ENCODE peak calls at places on chromosomes 1 and 21, in five cellular contexts. L, G, Q, Z and O are unnamed samples.

GRCh38 chr1:121483961-121484424 is 299.2 kb downstream of the SRGAP2C start:
- DNase-seq in L (no peak), G (peak; percentile 88), Q (peak; percentile 71), Z (no peak), O (no peak)

GRCh38 chr1:176338897-176339296 is 124.1 kb upstream of the PAPPA2 start:
- DNase-seq in L (no peak), G (no peak), Q (no peak), Z (no peak), O (no peak)

GRCh38 chr1:160676869-160677597 is 30.2 kb upstream of the SLAMF1 start:
- DNase-seq in L (no peak), G (no peak), Q (no peak), Z (no peak), O (no peak)

GRCh38 chr1:28966617-28967016 is 52.2 kb downstream of the EPB41 start:
- DNase-seq in L (no peak), G (no peak), Q (no peak), Z (no peak), O (no peak)

GRCh38 chr1:21696931-21697330 is 27.8 kb upstream of the RAP1GAP start:
- DNase-seq in L (no peak), G (peak; percentile 85), Q (no peak), Z (no peak), O (no peak)

GRCh38 chr1:23290811-23291565 is 53.1 kb downstream of the HNRNPR start:
- DNase-seq in L (no peak), G (no peak), Q (no peak), Z (no peak), O (no peak)

GRCh38 chr21:29371464-29371863 is 72.7 kb downstream of the BACH1 start:
- DNase-seq in L (no peak), G (no peak), Q (no peak), Z (no peak), O (no peak)

GRCh38 chr1:77756052-77756754 is 3.4 kb downstream of the USP33 start:
- DNase-seq in L (no peak), G (no peak), Q (no peak), Z (peak; percentile 56), O (no peak)

GRCh38 chr1:151846062-151846568 is 6.5 kb upstream of the C2CD4D start:
- DNase-seq in L (peak; percentile 47), G (peak; percentile 75), Q (peak; percentile 62), Z (no peak), O (no peak)

GRCh38 chr1:229447809-229448252 is 13.9 kb upstream of the ACTA1 start:
- DNase-seq in L (no peak), G (no peak), Q (no peak), Z (no peak), O (no peak)

GRCh38 chr21:21387891-21388290 is 389.7 kb downstream of the NCAM2 start:
- DNase-seq in L (no peak), G (no peak), Q (no peak), Z (no peak), O (no peak)

GRCh38 chr1:238242156-238242555 is 351.4 kb upstream of the ZP4 start:
- DNase-seq in L (no peak), G (no peak), Q (peak; percentile 8), Z (no peak), O (no peak)
- H3K9ac ChIP-seq in L (no peak overlapping the region), G (no peak overlapping the region), Q (no peak overlapping the region), Z (no peak overlapping the region), O (no peak overlapping the region)

GRCh38 chr1:56799605-56800398 is 19.4 kb downstream of the FYB2 start:
- DNase-seq in L (no peak), G (peak; percentile 81), Q (peak; percentile 19), Z (no peak), O (no peak)

GRCh38 chr1:56806804-56807203 is 12.4 kb downstream of the FYB2 start:
- DNase-seq in L (no peak), G (no peak), Q (no peak), Z (no peak), O (no peak)

GRCh38 chr1:56798053-56798471 is 21.1 kb downstream of the FYB2 start:
- DNase-seq in L (no peak), G (peak; percentile 62), Q (no peak), Z (no peak), O (no peak)

GRCh38 chr1:56808385-56808784 is 10.8 kb downstream of the FYB2 start:
- DNase-seq in L (no peak), G (no peak), Q (no peak), Z (no peak), O (no peak)

GRCh38 chr1:56803561-56804156 is 15.5 kb downstream of the FYB2 start:
- DNase-seq in L (peak; percentile 32), G (peak; percentile 10), Q (peak; percentile 19), Z (peak; percentile 18), O (no peak)
- TF ChIP-seq CTCF in L (peak; percentile 71), G (peak; percentile 44), Q (peak; percentile 59), Z (peak; percentile 20), O (peak; percentile 72)

GRCh38 chr1:204077979-204078696 is 5.2 kb downstream of the SOX13 start:
- DNase-seq in L (no peak), G (peak; percentile 9), Q (peak; percentile 33), Z (no peak), O (no peak)

GRCh38 chr1:204080163-204080903 is 7.4 kb downstream of the SOX13 start:
- DNase-seq in L (peak; percentile 74), G (peak; percentile 72), Q (peak; percentile 90), Z (no peak), O (peak; percentile 89)

GRCh38 chr1:204081156-204081790 is 8.4 kb downstream of the SOX13 start:
- DNase-seq in L (no peak), G (peak; percentile 50), Q (no peak), Z (no peak), O (no peak)

GRCh38 chr1:204081791-204082513 is 9.0 kb downstream of the SOX13 start:
- DNase-seq in L (no peak), G (no peak), Q (no peak), Z (no peak), O (no peak)

GRCh38 chr1:204079608-204079999 is 6.7 kb downstream of the SOX13 start:
- DNase-seq in L (no peak), G (no peak), Q (no peak), Z (no peak), O (no peak)
- H3K9ac ChIP-seq in L (no peak overlapping the region), G (no peak overlapping the region), Q (no peak overlapping the region), Z (no peak overlapping the region), O (no peak overlapping the region)

DNA sequence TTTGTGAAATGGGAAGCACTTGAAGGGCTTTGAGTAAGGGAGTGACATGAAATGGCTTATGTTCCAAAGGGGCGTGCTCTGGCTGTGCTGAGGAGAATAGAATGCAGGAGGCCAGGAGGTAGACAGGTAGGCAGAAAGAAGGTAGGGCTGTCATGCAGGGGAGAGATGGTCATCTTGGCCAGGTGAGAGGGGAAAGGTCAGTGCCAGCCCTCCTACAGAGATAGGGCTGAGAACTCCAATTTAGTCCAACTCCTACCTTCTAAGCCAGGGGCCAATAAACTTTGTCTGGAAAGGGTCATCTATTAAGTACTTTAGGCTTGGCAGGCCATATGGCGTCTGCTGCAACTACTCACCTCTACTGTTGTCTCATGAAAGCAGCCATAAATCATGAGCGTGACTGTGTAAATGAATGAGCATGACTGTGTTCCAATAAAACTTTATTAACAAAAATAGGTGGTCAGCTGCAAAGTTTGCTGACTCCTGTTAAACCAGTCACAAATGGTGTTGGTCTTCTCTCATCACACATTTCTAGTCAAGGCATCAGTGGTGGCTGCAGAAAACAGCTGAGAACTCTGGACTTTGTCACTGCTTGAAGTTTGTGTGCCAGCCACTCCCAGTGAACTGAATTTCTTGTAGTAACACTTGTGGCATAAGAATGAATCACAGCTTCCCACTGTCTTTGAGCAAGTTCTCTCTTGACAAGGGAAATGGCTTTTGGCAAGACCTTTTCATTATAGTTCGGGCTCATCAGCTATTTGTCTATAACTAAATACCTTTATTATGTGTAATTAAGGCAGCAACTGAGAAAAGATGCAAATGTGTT is 32.0 kb upstream of the CD2 start:
- DNase-seq in L (no peak), G (no peak), Q (peak; percentile 91), Z (no peak), O (no peak)
- TF ChIP-seq CTCF in L (no peak), G (no peak), Q (peak; percentile 6), Z (no peak), O (no peak)

DNA sequence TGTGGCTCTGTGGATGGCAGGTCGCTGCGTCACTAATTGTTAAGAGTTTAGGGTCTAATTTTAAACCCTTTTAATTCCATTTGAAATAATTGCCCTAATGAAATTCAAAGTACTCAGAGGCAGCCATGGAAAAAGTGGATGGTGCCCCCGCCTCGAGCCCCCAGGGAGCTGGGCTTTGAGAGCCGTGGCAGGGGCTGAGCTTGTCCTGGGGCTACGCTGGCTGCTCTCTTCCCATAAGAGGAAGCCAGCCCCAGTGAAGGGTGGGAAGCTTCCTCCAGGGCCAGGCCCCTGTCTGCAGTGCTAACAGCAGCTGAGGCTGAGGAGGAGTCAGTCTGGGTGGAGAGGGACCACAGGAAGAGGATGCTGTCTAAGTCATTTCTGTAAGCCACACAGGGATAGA is 315.0 kb upstream of the POU3F1 start:
- DNase-seq in L (no peak), G (no peak), Q (no peak), Z (no peak), O (no peak)
- H3K9ac ChIP-seq in L (no peak overlapping the region), G (no peak overlapping the region), Q (no peak overlapping the region), Z (no peak overlapping the region), O (no peak overlapping the region)